ENCODE peak calls at places on chromosomes 13 and 19, in eight cellular contexts. L, T, K, J, D, M, U and Z are unnamed samples.

GRCh38 chr13:104984296-104984818 is 1551.1 kb downstream of the EFNB2 start:
- DNase-seq in L (no peak), T (no peak), K (peak), J (peak), D (no peak), M (no peak), U (no peak), Z (no peak)

GRCh38 chr19:34317311-34317927 is 47.6 kb upstream of the GPI start:
- DNase-seq in L (no peak), T (no peak), K (peak), J (peak), D (no peak), M (no peak), U (no peak), Z (no peak)

GRCh38 chr19:12828494-12828893 is 5.9 kb downstream of the RTBDN start:
- DNase-seq in L (no peak), T (no peak), K (peak), J (peak), D (no peak), M (no peak), U (no peak), Z (peak)

GRCh38 chr19:41641879-41642485 is 15.1 kb upstream of the CEACAM4 start:
- DNase-seq in L (peak), T (no peak), K (peak), J (peak), D (peak), M (no peak), U (no peak), Z (peak)

GRCh38 chr13:24180743-24181384 is 20.3 kb downstream of the SPATA13 start:
- DNase-seq in L (no peak), T (no peak), K (no peak), J (peak), D (no peak), M (no peak), U (no peak), Z (no peak)

GRCh38 chr19:4350726-4351125 is 7.4 kb downstream of the MPND start:
- DNase-seq in L (no peak), T (no peak), K (no peak), J (no peak), D (no peak), M (no peak), U (no peak), Z (no peak)

GRCh38 chr13:30806784-30807183 is 71.4 kb downstream of the ALOX5AP start:
- DNase-seq in L (no peak), T (no peak), K (no peak), J (peak), D (peak), M (no peak), U (no peak), Z (no peak)

GRCh38 chr13:67134322-67135129 is 95.6 kb downstream of the PCDH9 start:
- DNase-seq in L (no peak), T (no peak), K (no peak), J (peak), D (no peak), M (no peak), U (no peak), Z (no peak)

GRCh38 chr13:28574617-28575142 is 79.8 kb upstream of the FLT1 start:
- DNase-seq in L (peak), T (peak), K (peak), J (peak), D (peak), M (no peak), U (no peak), Z (no peak)

GRCh38 chr19:4357095-4357797 is 13.9 kb downstream of the MPND start:
- DNase-seq in L (no peak), T (no peak), K (no peak), J (no peak), D (no peak), M (no peak), U (no peak), Z (no peak)

GRCh38 chr19:29873024-29873800 is 61.4 kb downstream of the CCNE1 start:
- DNase-seq in L (no peak), T (peak), K (peak), J (peak), D (no peak), M (no peak), U (peak), Z (peak)

GRCh38 chr13:32938907-32939306 is 77.3 kb upstream of the KL start:
- DNase-seq in L (no peak), T (no peak), K (no peak), J (peak), D (no peak), M (no peak), U (no peak), Z (no peak)

GRCh38 chr19:13244920-13245319 is 94.7 kb downstream of the IER2 start:
- DNase-seq in L (no peak), T (no peak), K (no peak), J (no peak), D (no peak), M (no peak), U (no peak), Z (no peak)

GRCh38 chr19:17775245-17775927 is 19.6 kb upstream of the B3GNT3 start:
- DNase-seq in L (no peak), T (no peak), K (peak), J (peak), D (no peak), M (no peak), U (no peak), Z (no peak)

GRCh38 chr19:50639121-50640112 is at the start of gene SYT3:
- DNase-seq in L (no peak), T (no peak), K (peak), J (peak), D (no peak), M (no peak), U (peak), Z (peak)

GRCh38 chr13:101706651-101707050 is 254.2 kb downstream of the ITGBL1 start:
- DNase-seq in L (peak), T (peak), K (peak), J (peak), D (peak), M (no peak), U (no peak), Z (no peak)

GRCh38 chr13:102277286-102277685 is 124.6 kb downstream of the FGF14 start:
- DNase-seq in L (no peak), T (no peak), K (no peak), J (peak), D (no peak), M (no peak), U (peak), Z (no peak)

GRCh38 chr13:104614746-104615145 is 1548.5 kb upstream of the SLC10A2 start:
- DNase-seq in L (no peak), T (no peak), K (no peak), J (no peak), D (no peak), M (no peak), U (no peak), Z (no peak)

GRCh38 chr13:102589291-102589822 is 7.4 kb upstream of the TPP2 start:
- DNase-seq in L (no peak), T (no peak), K (no peak), J (peak), D (no peak), M (no peak), U (no peak), Z (no peak)

GRCh38 chr13:25494708-25495411 is 123.1 kb downstream of the ATP8A2 start:
- DNase-seq in L (no peak), T (no peak), K (no peak), J (peak), D (no peak), M (no peak), U (no peak), Z (no peak)

GRCh38 chr13:36242761-36243160 is 28.4 kb upstream of the SOHLH2 start:
- DNase-seq in L (no peak), T (no peak), K (no peak), J (no peak), D (no peak), M (no peak), U (no peak), Z (no peak)

GRCh38 chr19:53957448-53958167 is 5.1 kb upstream of the CACNG8 start:
- DNase-seq in L (no peak), T (no peak), K (no peak), J (no peak), D (no peak), M (no peak), U (no peak), Z (no peak)

GRCh38 chr19:32220951-32221350 is 124.5 kb upstream of the ZNF507 start:
- DNase-seq in L (no peak), T (no peak), K (no peak), J (no peak), D (no peak), M (no peak), U (no peak), Z (no peak)
- TF ChIP-seq CTCF in L (no peak), T (no peak), K (no peak), J (no peak), D (no peak), M (no peak), U (no peak), Z (no peak)

GRCh38 chr19:52258426-52258825 is 11.0 kb upstream of the ZNF766 start:
- DNase-seq in L (no peak), T (no peak), K (no peak), J (no peak), D (no peak), M (no peak), U (no peak), Z (no peak)
- TF ChIP-seq CTCF in L (no peak), T (no peak), K (no peak), J (no peak), D (no peak), M (no peak), U (no peak), Z (no peak)

GRCh38 chr19:8511573-8512101 is 2.3 kb downstream of the ZNF414 start:
- DNase-seq in L (no peak), T (no peak), K (no peak), J (no peak), D (no peak), M (no peak), U (no peak), Z (no peak)
- TF ChIP-seq CTCF in L (no peak), T (no peak), K (no peak), J (no peak), D (no peak), M (no peak), U (no peak), Z (no peak)

DNA sequence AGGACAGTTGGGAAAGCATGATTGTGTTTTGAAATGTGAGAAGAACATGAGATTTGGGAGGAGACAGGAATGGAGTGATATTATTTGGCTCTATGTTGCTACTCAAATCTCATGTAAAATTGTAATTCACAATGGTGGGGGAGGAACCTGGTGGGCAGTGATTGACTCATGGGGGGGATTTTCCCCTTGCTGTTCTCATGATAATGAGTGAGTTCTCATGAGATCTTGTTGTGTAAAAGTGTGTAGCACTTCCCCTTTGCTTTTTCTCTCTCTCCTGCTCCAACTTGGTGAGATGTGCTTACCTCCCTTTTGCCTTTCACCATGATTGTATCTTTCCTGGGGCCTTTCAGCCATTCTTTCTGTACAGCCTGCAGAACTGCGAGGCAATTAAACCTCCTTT is 1261.0 kb upstream of the ATXN8OS start:
- DNase-seq in L (no peak), T (no peak), K (no peak), J (no peak), D (no peak), M (no peak), U (no peak), Z (no peak)
- TF ChIP-seq CTCF in L (no peak), T (no peak), K (no peak), J (no peak), D (no peak), M (no peak), U (no peak), Z (no peak)